ENCODE peak calls at places on chromosomes 13 and 19, in four cellular contexts. E is neural progenitor cell, Q is mesendoderm, N is mammary epithelial cell. Y is an unnamed sample.

GRCh38 chr19:4066176-4066606 is 508 bp downstream of the ZBTB7A start:
- DNase-seq in Q (no peak), N (no peak), E (no peak), Y (no peak)

GRCh38 chr19:53927745-53928144 is 18.7 kb downstream of the CACNG7 start:
- DNase-seq in Q (peak; percentile 90), E (peak; percentile 91), N (peak; percentile 29), Y (peak; percentile 87)

GRCh38 chr13:113327766-113328391 is 30.8 kb downstream of the LAMP1 start:
- DNase-seq in E (no peak), N (no peak), Q (no peak), Y (no peak)

GRCh38 chr13:76936736-76937135 is 11.6 kb upstream of the ACOD1 start:
- DNase-seq in N (peak; percentile 37), Q (no peak), E (no peak), Y (no peak)

GRCh38 chr19:54478677-54479266 is 5.7 kb upstream of the CDC42EP5 start:
- DNase-seq in N (peak; percentile 17), E (peak; percentile 93), Q (peak; percentile 85), Y (peak; percentile 68)

GRCh38 chr19:45069056-45069455 is 7.2 kb downstream of the ZNF296 start:
- DNase-seq in E (peak; percentile 33), N (peak; percentile 32), Q (peak; percentile 71), Y (no peak)

GRCh38 chr19:3669134-3669436 is 31.2 kb downstream of the PIP5K1C start:
- DNase-seq in E (no peak), Q (no peak), N (no peak), Y (no peak)

GRCh38 chr19:46471116-46471733 is at the start of gene PNMA8A:
- DNase-seq in E (peak; percentile 97), N (no peak), Q (peak; percentile 91), Y (peak; percentile 70)

GRCh38 chr13:21012841-21013681 is 48.3 kb downstream of the LATS2 start:
- DNase-seq in E (no peak), Q (no peak), N (no peak), Y (no peak)

GRCh38 chr13:35349673-35350278 is 126.7 kb downstream of the MAB21L1 start:
- DNase-seq in N (peak; percentile 9), E (no peak), Q (peak; percentile 16), Y (no peak)

GRCh38 chr19:15246198-15246481 is 13.9 kb upstream of the EPHX3 start:
- DNase-seq in E (no peak), Q (no peak), N (no peak), Y (no peak)

GRCh38 chr13:104740616-104741222 is 1674.5 kb upstream of the SLC10A2 start:
- DNase-seq in N (no peak), E (no peak), Q (no peak), Y (no peak)

GRCh38 chr13:23504188-23504587 is 66.0 kb upstream of the TNFRSF19 start:
- DNase-seq in Q (no peak), E (no peak), N (peak; percentile 53), Y (no peak)

GRCh38 chr19:19595171-19595701 is 23.3 kb downstream of the PBX4 start:
- DNase-seq in N (no peak), E (no peak), Q (no peak), Y (no peak)

GRCh38 chr19:10923503-10924076 is 4.8 kb downstream of the YIPF2 start:
- DNase-seq in Q (no peak), E (no peak), N (no peak), Y (no peak)

GRCh38 chr13:49777746-49778614 is 14.5 kb downstream of the KPNA3 start:
- DNase-seq in Q (no peak), E (no peak), N (no peak), Y (no peak)

GRCh38 chr13:25659091-25659502 is 287.3 kb downstream of the ATP8A2 start:
- DNase-seq in E (no peak), N (peak; percentile 31), Q (peak; percentile 33), Y (no peak)

GRCh38 chr19:41298327-41298964 is 11.5 kb upstream of the CCDC97 start:
- DNase-seq in N (peak; percentile 17), Q (peak; percentile 80), E (no peak), Y (peak; percentile 33)

GRCh38 chr19:51320258-51320657 is 8.8 kb downstream of the IGLON5 start:
- DNase-seq in Q (no peak), N (no peak), E (no peak), Y (no peak)

GRCh38 chr13:71578048-71578447 is 289.0 kb downstream of the DACH1 start:
- DNase-seq in N (no peak), Q (peak; percentile 2), E (no peak), Y (no peak)

GRCh38 chr13:26529441-26529840 is 28.0 kb upstream of the WASF3 start:
- DNase-seq in E (peak; percentile 78), N (peak; percentile 37), Q (peak; percentile 71), Y (peak; percentile 46)

GRCh38 chr13:106690779-106691178 is 122.8 kb upstream of the ARGLU1 start:
- DNase-seq in E (no peak), N (no peak), Q (no peak), Y (no peak)

GRCh38 chr13:79490846-79491245 is 9.9 kb downstream of the NDFIP2 start:
- DNase-seq in N (no peak), Q (peak; percentile 60), E (no peak), Y (no peak)

GRCh38 chr19:3881272-3882040 is 971 bp downstream of the ATCAY start:
- DNase-seq in Q (peak; percentile 71), N (no peak), E (peak; percentile 52), Y (no peak)

GRCh38 chr13:79935121-79935520 is 405.8 kb downstream of the SPRY2 start:
- DNase-seq in Q (no peak), E (no peak), N (no peak), Y (no peak)

GRCh38 chr13:100987993-100988392 is 313.4 kb upstream of the TMTC4 start:
- DNase-seq in E (peak; percentile 57), Q (peak; percentile 76), N (no peak), Y (peak; percentile 42)

GRCh38 chr19:29860492-29860891 is 48.7 kb downstream of the CCNE1 start:
- DNase-seq in E (peak; percentile 35), Q (peak; percentile 82), N (no peak), Y (no peak)

GRCh38 chr19:10107817-10108367 is 1.7 kb downstream of the PPAN start:
- DNase-seq in E (no peak), Q (no peak), N (no peak), Y (no peak)

GRCh38 chr13:30829145-30829544 is 76.9 kb upstream of the MEDAG start:
- DNase-seq in N (peak; percentile 98), E (no peak), Q (no peak), Y (no peak)

GRCh38 chr19:4676955-4677731 is 7.0 kb upstream of the MYDGF start:
- DNase-seq in N (no peak), Q (peak; percentile 94), E (peak; percentile 84), Y (peak; percentile 77)

GRCh38 chr19:47729468-47729798 is 15.9 kb upstream of the NOP53 start:
- DNase-seq in E (peak; percentile 33), N (peak; percentile 95), Q (peak; percentile 96), Y (no peak)

GRCh38 chr13:66347718-66348117 is 882.4 kb downstream of the PCDH9 start:
- DNase-seq in N (no peak), E (no peak), Q (no peak), Y (no peak)

GRCh38 chr19:38545596-38545995 is 72.2 kb downstream of the MAP4K1 start:
- DNase-seq in Q (no peak), E (no peak), N (no peak), Y (no peak)

GRCh38 chr19:38550376-38550775 is 67.4 kb downstream of the MAP4K1 start:
- DNase-seq in Q (no peak), E (no peak), N (no peak), Y (no peak)

GRCh38 chr19:38544569-38545315 is 73.0 kb downstream of the MAP4K1 start:
- DNase-seq in N (no peak), Q (peak; percentile 83), E (peak; percentile 64), Y (no peak)

GRCh38 chr19:38549061-38549460 is 68.7 kb downstream of the MAP4K1 start:
- DNase-seq in E (no peak), Q (no peak), N (no peak), Y (no peak)

GRCh38 chr19:38547446-38547845 is 70.3 kb downstream of the MAP4K1 start:
- DNase-seq in N (no peak), E (no peak), Q (no peak), Y (no peak)
- H3K9ac ChIP-seq in N (no peak overlapping the region), E (no peak overlapping the region), Q (no peak overlapping the region), Y (no peak overlapping the region)

DNA sequence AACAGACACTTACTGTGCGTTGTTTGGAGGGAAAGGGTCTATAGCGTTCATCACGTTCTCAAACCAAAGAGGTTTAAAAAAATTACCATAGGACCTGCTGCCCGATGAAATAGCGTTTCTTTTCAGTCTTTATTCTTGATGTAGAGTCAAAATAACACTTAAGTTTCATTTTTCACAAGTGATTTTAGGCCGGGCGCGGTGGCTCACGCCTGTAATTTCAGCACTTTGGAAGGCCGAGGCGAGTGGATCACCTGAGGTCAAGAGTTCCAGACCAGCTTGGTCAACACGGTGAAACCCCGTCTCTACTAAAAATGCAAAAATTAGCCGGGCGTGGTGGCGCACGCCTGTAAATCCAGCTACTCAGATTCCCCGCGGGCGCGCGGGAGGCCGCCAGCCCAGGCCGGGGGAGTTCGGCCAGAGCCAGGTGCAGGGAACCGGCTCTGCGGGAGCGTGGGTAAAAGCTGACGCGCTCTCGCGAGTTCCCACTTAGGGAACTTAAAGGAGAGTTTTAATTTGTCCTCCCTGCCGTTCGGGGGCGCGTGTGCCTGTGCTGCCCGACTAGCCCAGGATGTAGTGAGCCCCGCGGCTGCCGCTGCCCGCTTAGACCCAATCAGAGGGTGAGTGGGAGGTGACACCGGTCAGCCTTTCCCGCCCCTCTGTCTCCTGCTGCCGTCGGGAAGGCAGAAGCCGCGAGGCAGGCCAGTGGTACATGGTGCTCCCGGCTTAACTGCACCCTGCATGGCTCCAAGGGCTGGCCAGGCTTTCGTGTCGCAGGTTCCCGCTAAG is 35.8 kb upstream of the NEK3 start:
- DNase-seq in Q (peak; percentile 76), E (peak; percentile 20), N (peak; percentile 33), Y (no peak)
- H3K4me3 ChIP-seq in Q (no peak overlapping the region), E (peak overlapping the region; percentile 91), N (peak overlapping the region; percentile 70), Y (no peak overlapping the region)

GRCh38 chr19:16327131-16327450 is 2.5 kb downstream of the KLF2 start:
- DNase-seq in E (no peak), Q (no peak), N (no peak), Y (no peak)

GRCh38 chr19:16326401-16327130 is 1.9 kb downstream of the KLF2 start:
- DNase-seq in N (no peak), Q (peak; percentile 54), E (peak; percentile 49), Y (no peak)

GRCh38 chr19:16324384-16325160 is at the start of gene KLF2:
- DNase-seq in Q (peak; percentile 82), N (peak; percentile 84), E (peak; percentile 87), Y (no peak)

GRCh38 chr19:16325161-16325527 is 518 bp downstream of the KLF2 start:
- DNase-seq in N (no peak), E (peak; percentile 61), Q (peak; percentile 48), Y (no peak)

GRCh38 chr19:16325671-16326400 is 1.2 kb downstream of the KLF2 start:
- DNase-seq in N (no peak), E (peak; percentile 86), Q (peak; percentile 75), Y (no peak)
- H3K9ac ChIP-seq in N (no peak overlapping the region), E (no peak overlapping the region), Q (peak overlapping the region; percentile 28), Y (peak overlapping the region; percentile 80)

DNA sequence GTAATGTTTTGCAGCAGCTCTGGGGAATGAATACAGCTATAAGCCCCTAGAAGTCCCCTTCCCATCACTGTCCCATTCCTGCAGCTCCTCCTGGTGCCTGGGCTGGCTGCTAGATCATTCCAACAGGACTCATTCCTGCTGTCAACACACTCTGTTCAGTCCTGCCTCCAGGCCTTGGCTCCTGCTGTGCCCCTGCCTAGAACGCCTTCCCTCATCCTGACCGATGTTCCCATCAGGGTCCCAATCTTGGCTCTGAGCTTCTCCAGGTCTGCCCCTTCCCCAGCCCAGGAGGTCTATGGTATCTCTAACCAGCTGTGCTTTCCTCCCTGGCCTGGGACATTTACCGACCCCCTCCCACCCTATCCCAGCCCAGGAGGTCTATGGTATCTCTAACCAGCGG is 48.1 kb downstream of the FBN3 start:
- DNase-seq in Q (no peak), E (no peak), N (no peak), Y (no peak)
- H3K4me3 ChIP-seq in Q (no peak overlapping the region), E (no peak overlapping the region), N (no peak overlapping the region), Y (no peak overlapping the region)

GRCh38 chr13:29703421-29703820 is 107.9 kb upstream of the SLC7A1 start:
- DNase-seq in E (no peak), N (no peak), Q (no peak), Y (no peak)
- H3K9ac ChIP-seq in E (no peak overlapping the region), N (no peak overlapping the region), Q (no peak overlapping the region), Y (no peak overlapping the region)